ENCODE peak calls at places on chromosome 2, in four cellular contexts. Z is right cardiac atrium, O is myocyte, K is heart right ventricle. I is an unnamed sample.

GRCh38 chr2:46096272-46096671 is 200.9 kb upstream of the EPAS1 start:
- DNase-seq in Z (no peak), O (no peak), K (no peak), I (peak; percentile 48)

GRCh38 chr2:219570194-219570923 is 980 bp downstream of the OBSL1 start:
- DNase-seq in Z (peak; percentile 77), O (peak; percentile 46), K (no peak), I (peak; percentile 8)

GRCh38 chr2:173355132-173355865 is 627 bp downstream of the CDCA7 start:
- DNase-seq in Z (peak; percentile 63), O (peak; percentile 54), K (peak; percentile 10), I (peak; percentile 48)

GRCh38 chr2:158464426-158465281 is 7.9 kb downstream of the PKP4 start:
- DNase-seq in Z (no peak), O (no peak), K (no peak), I (peak; percentile 26)

GRCh38 chr2:219327719-219328118 is 4.8 kb downstream of the RESP18 start:
- DNase-seq in Z (no peak), O (no peak), K (no peak), I (no peak)

GRCh38 chr2:192162392-192163042 is 32.2 kb downstream of the TMEFF2 start:
- DNase-seq in Z (no peak), O (peak; percentile 85), K (peak; percentile 79), I (peak; percentile 41)

GRCh38 chr2:54558976-54559410 is 102.9 kb downstream of the SPTBN1 start:
- DNase-seq in Z (no peak), O (no peak), K (no peak), I (no peak)

GRCh38 chr2:135552887-135553286 is 21.6 kb downstream of the R3HDM1 start:
- DNase-seq in Z (no peak), O (no peak), K (no peak), I (no peak)

GRCh38 chr2:202036601-202037037 is 3.0 kb downstream of the FZD7 start:
- DNase-seq in Z (no peak), O (no peak), K (no peak), I (peak; percentile 54)

GRCh38 chr2:61707984-61708852 is 145.6 kb downstream of the FAM161A start:
- DNase-seq in Z (no peak), O (peak; percentile 96), K (no peak), I (peak; percentile 56)

GRCh38 chr2:204665244-204665643 is 120.0 kb downstream of the PARD3B start:
- DNase-seq in Z (no peak), O (peak; percentile 92), K (no peak), I (peak; percentile 89)

GRCh38 chr2:224448236-224448635 is 46.3 kb upstream of the FAM124B start:
- DNase-seq in Z (no peak), O (no peak), K (no peak), I (no peak)

GRCh38 chr2:42754021-42754775 is 9.7 kb downstream of the OXER1 start:
- DNase-seq in Z (no peak), O (peak; percentile 99), K (no peak), I (peak; percentile 26)

GRCh38 chr2:164793531-164793930 is 48.1 kb downstream of the COBLL1 start:
- DNase-seq in Z (no peak), O (no peak), K (no peak), I (no peak)

GRCh38 chr2:20650412-20650879 is 452 bp downstream of the HS1BP3 start:
- DNase-seq in Z (peak; percentile 72), O (peak; percentile 30), K (no peak), I (no peak)

GRCh38 chr2:218430721-218431120 is 11.8 kb downstream of the VIL1 start:
- DNase-seq in Z (no peak), O (no peak), K (no peak), I (no peak)

GRCh38 chr2:113846439-113846838 is 43.5 kb upstream of the ACTR3 start:
- DNase-seq in Z (no peak), O (no peak), K (no peak), I (no peak)

GRCh38 chr2:21382980-21383520 is 259.3 kb downstream of the TDRD15 start:
- DNase-seq in Z (no peak), O (no peak), K (no peak), I (no peak)

GRCh38 chr2:213150315-213150951 is 979 bp downstream of the IKZF2 start:
- DNase-seq in Z (peak; percentile 39), O (peak; percentile 18), K (peak; percentile 29), I (peak; percentile 18)

GRCh38 chr2:95343429-95344207 is 46.5 kb downstream of the KCNIP3 start:
- DNase-seq in Z (no peak), O (peak; percentile 26), K (no peak), I (no peak)

GRCh38 chr2:189581354-189582139 is 961 bp upstream of the SLC40A1 start:
- DNase-seq in Z (peak; percentile 60), O (peak; percentile 34), K (peak; percentile 16), I (no peak)